ENCODE peak calls at places on chromosomes 1 and 21, in seven cellular contexts. G is NCI-H2171 treated with DMSO at 0.1 percent for 48 hours; A is WTC11; U is CD4-positive, CD25-positive, alpha-beta regulatory T cell; Z is testis; I is activated CD8-positive, alpha-beta memory T cell treated with anti-CD3 and anti-CD28 coated beads for 4 hours; O is heart left ventricle. L is an unnamed sample.
A peak's percentile ranks its signal among the peaks of the same experiment; 100 is the strongest.

GRCh38 chr1:228974296-228974695 is 239.0 kb downstream of the RHOU start:
- DNase-seq in I (no peak), A (no peak), O (no peak), G (no peak), U (no peak), Z (no peak), L (no peak)

GRCh38 chr1:160534823-160535605 is 12.0 kb upstream of the SLAMF6 start:
- DNase-seq in O (no peak), G (no peak), A (no peak), Z (no peak), I (no peak), U (no peak), L (no peak)

GRCh38 chr1:201309420-201309819 is 26.1 kb downstream of the PKP1 start:
- DNase-seq in I (no peak), G (peak; percentile 93), U (no peak), A (peak; percentile 78), Z (peak; percentile 80), O (peak; percentile 83), L (no peak)

GRCh38 chr1:151616505-151616849 is 4.6 kb downstream of the SNX27 start:
- DNase-seq in A (no peak), U (no peak), G (no peak), I (no peak), O (no peak), Z (no peak), L (no peak)

GRCh38 chr1:189431437-189431836 is 1046.2 kb downstream of the BRINP3 start:
- DNase-seq in G (no peak), O (no peak), A (no peak), I (no peak), U (no peak), Z (no peak), L (no peak)

GRCh38 chr1:79010589-79010988 is 4.1 kb upstream of the ADGRL4 start:
- DNase-seq in U (no peak), A (no peak), O (no peak), Z (no peak), I (no peak), G (no peak), L (no peak)

GRCh38 chr1:73701816-73702215 is 496.2 kb downstream of the LRRIQ3 start:
- DNase-seq in Z (no peak), O (no peak), I (no peak), G (no peak), U (no peak), A (no peak), L (no peak)

GRCh38 chr1:230895452-230895851 is 27.1 kb upstream of the C1orf198 start:
- DNase-seq in U (no peak), G (no peak), I (no peak), O (no peak), A (no peak), Z (no peak), L (no peak)

GRCh38 chr1:52911541-52911940 is 10.0 kb downstream of the ECHDC2 start:
- DNase-seq in G (no peak), U (no peak), Z (no peak), O (no peak), I (no peak), A (no peak), L (no peak)

GRCh38 chr1:110196917-110197782 is 13.0 kb upstream of the KCNC4 start:
- DNase-seq in U (peak; percentile 63), Z (peak; percentile 44), A (peak; percentile 42), O (no peak), I (no peak), G (peak; percentile 85), L (peak; percentile 54)

GRCh38 chr1:169138866-169139670 is 32.6 kb downstream of the ATP1B1 start:
- DNase-seq in I (no peak), U (peak; percentile 6), A (no peak), G (no peak), O (no peak), Z (no peak), L (no peak)

GRCh38 chr1:76668046-76668445 is 199.2 kb upstream of the ST6GALNAC5 start:
- DNase-seq in A (no peak), G (no peak), I (no peak), Z (no peak), U (no peak), O (no peak), L (no peak)

GRCh38 chr1:244049969-244050834 is 881 bp upstream of the ZBTB18 start:
- DNase-seq in U (no peak), Z (peak; percentile 34), G (peak; percentile 58), I (no peak), O (peak; percentile 54), A (no peak), L (no peak)

GRCh38 chr1:21603177-21604138 is 65.7 kb downstream of the RAP1GAP start:
- DNase-seq in O (no peak), A (no peak), U (no peak), Z (no peak), I (no peak), G (no peak), L (no peak)

GRCh38 chr1:175922254-175922881 is 179.0 kb upstream of the TNR start:
- DNase-seq in O (no peak), U (no peak), Z (no peak), I (no peak), A (no peak), G (no peak), L (no peak)

GRCh38 chr1:242886137-242886536 is 361.6 kb upstream of the PLD5 start:
- DNase-seq in I (no peak), Z (no peak), A (no peak), U (no peak), O (no peak), G (no peak), L (no peak)

GRCh38 chr1:111032295-111032897 is 68.7 kb upstream of the LRIF1 start:
- DNase-seq in I (no peak), Z (peak; percentile 73), U (peak; percentile 51), G (peak; percentile 43), A (no peak), O (no peak), L (peak; percentile 47)

GRCh38 chr1:84698151-84698651 is 7.9 kb upstream of the SSX2IP start:
- DNase-seq in I (no peak), O (no peak), Z (no peak), U (no peak), A (no peak), G (no peak), L (no peak)

GRCh38 chr1:65412256-65412983 is 8.0 kb upstream of the LEPR start:
- DNase-seq in Z (no peak), I (no peak), G (no peak), O (no peak), U (no peak), A (no peak), L (no peak)

GRCh38 chr1:86200901-86201300 is 44.3 kb upstream of the COL24A1 start:
- DNase-seq in U (no peak), I (no peak), Z (no peak), G (no peak), A (no peak), O (no peak), L (no peak)

GRCh38 chr1:219271914-219272545 is 98.4 kb downstream of the LYPLAL1 start:
- DNase-seq in O (no peak), I (no peak), A (no peak), G (no peak), U (no peak), Z (no peak), L (no peak)

GRCh38 chr1:151266821-151267220 is 12.3 kb downstream of the PSMD4 start:
- DNase-seq in Z (no peak), A (no peak), U (no peak), I (no peak), O (no peak), G (no peak), L (no peak)

GRCh38 chr1:52633291-52633754 is 355 bp downstream of the SHISAL2A start:
- DNase-seq in O (peak; percentile 64), Z (no peak), A (peak; percentile 49), G (no peak), I (no peak), U (no peak), L (peak; percentile 48)

GRCh38 chr1:102799496-102799895 is 308.8 kb downstream of the COL11A1 start:
- DNase-seq in G (no peak), O (no peak), Z (no peak), I (no peak), A (no peak), U (no peak), L (no peak)

GRCh38 chr1:4345126-4345525 is 309.3 kb upstream of the AJAP1 start:
- DNase-seq in G (no peak), U (no peak), A (no peak), Z (no peak), I (no peak), O (no peak), L (no peak)

GRCh38 chr1:95384570-95384969 is 150.6 kb downstream of the RWDD3 start:
- DNase-seq in Z (peak; percentile 31), I (no peak), A (peak; percentile 81), U (no peak), O (no peak), G (no peak), L (no peak)

GRCh38 chr1:149888999-149889289 is 10.4 kb upstream of the BOLA1 start:
- DNase-seq in G (no peak), I (no peak), U (no peak), O (no peak), Z (peak; percentile 52), A (no peak), L (no peak)

GRCh38 chr1:165828581-165829329 is 1.3 kb downstream of the UCK2 start:
- DNase-seq in G (peak; percentile 83), O (no peak), Z (peak; percentile 80), I (no peak), U (peak; percentile 9), A (peak; percentile 51), L (no peak)

GRCh38 chr21:17903029-17903806 is 84.1 kb upstream of the C21orf91 start:
- DNase-seq in I (no peak), A (no peak), G (peak; percentile 38), U (peak; percentile 59), Z (no peak), O (no peak), L (no peak)

GRCh38 chr1:20440785-20441200 is 45.2 kb downstream of the CAMK2N1 start:
- DNase-seq in O (no peak), A (peak; percentile 73), G (peak; percentile 53), U (peak; percentile 37), Z (peak; percentile 76), I (no peak), L (peak; percentile 61)

GRCh38 chr1:25932321-25932720 is 26.1 kb upstream of the STMN1 start:
- DNase-seq in U (no peak), A (no peak), Z (no peak), I (no peak), O (no peak), G (no peak), L (no peak)

GRCh38 chr1:82086739-82087138 is 286.0 kb downstream of the ADGRL2 start:
- DNase-seq in G (no peak), I (no peak), U (no peak), O (no peak), A (no peak), Z (no peak), L (no peak)

GRCh38 chr1:55547441-55547840 is 332.3 kb upstream of the USP24 start:
- DNase-seq in O (no peak), U (no peak), G (peak; percentile 97), A (no peak), I (no peak), Z (no peak), L (no peak)

GRCh38 chr21:42360317-42360716 is 6.0 kb downstream of the TFF1 start:
- DNase-seq in I (no peak), G (peak; percentile 25), U (no peak), Z (no peak), A (no peak), O (no peak), L (no peak)

GRCh38 chr1:160238408-160238807 is 23.9 kb downstream of the DCAF8 start:
- DNase-seq in I (no peak), A (no peak), G (no peak), U (no peak), O (no peak), Z (no peak), L (no peak)

GRCh38 chr21:42580793-42581201 is 67.1 kb downstream of the SLC37A1 start:
- DNase-seq in O (no peak), U (no peak), Z (no peak), A (peak; percentile 9), G (no peak), I (no peak), L (no peak)

GRCh38 chr1:172452536-172453159 is 8.8 kb upstream of the PIGC start:
- DNase-seq in I (no peak), G (no peak), O (no peak), A (no peak), U (no peak), Z (no peak), L (no peak)

GRCh38 chr21:31414601-31415000 is 70.5 kb upstream of the TIAM1 start:
- DNase-seq in Z (no peak), G (no peak), I (no peak), O (no peak), A (no peak), U (no peak), L (no peak)